ENCODE peak calls at places on chromosomes 16 and 17, in five cellular contexts. A is activated gamma-delta T cell treated with anti-CD3 and anti-CD28 coated beads, Interleukin-2, amount 50 U/mL, for 16 hours; E is GM18507; V is NCI-H2081; O is IMR-90. N is an unnamed sample.

GRCh38 chr17:9986754-9987382 is 81.8 kb upstream of the RCVRN start:
- DNase-seq in V (no peak), A (no peak), O (no peak), E (no peak), N (no peak)

GRCh38 chr17:31371511-31372097 is 19.9 kb upstream of the RAB11FIP4 start:
- DNase-seq in E (no peak), O (peak; percentile 73), A (no peak), V (no peak), N (no peak)

GRCh38 chr17:8173871-8174322 is 2.3 kb downstream of the TMEM107 start:
- DNase-seq in A (no peak), O (no peak), E (no peak), V (no peak), N (no peak)

GRCh38 chr17:49738456-49739163 is 25.3 kb downstream of the FAM117A start:
- DNase-seq in A (no peak), V (no peak), O (no peak), E (no peak), N (no peak)

GRCh38 chr16:1526608-1527555 is 6.6 kb upstream of the TMEM204 start:
- DNase-seq in E (no peak), A (no peak), V (no peak), O (no peak), N (no peak)

GRCh38 chr17:15388356-15389046 is 47.1 kb upstream of the TEKT3 start:
- DNase-seq in A (no peak), V (no peak), E (no peak), O (no peak), N (no peak)

GRCh38 chr17:77332034-77332971 is 191.5 kb downstream of the SEC14L1 start:
- DNase-seq in V (no peak), A (no peak), E (no peak), O (no peak), N (peak; percentile 17)

GRCh38 chr16:10339777-10340752 is 45.8 kb upstream of the ATF7IP2 start:
- DNase-seq in A (no peak), V (no peak), O (no peak), E (no peak), N (no peak)

GRCh38 chr17:74150428-74151025 is 53.0 kb upstream of the RPL38 start:
- DNase-seq in V (no peak), E (no peak), O (no peak), A (no peak), N (no peak)

GRCh38 chr16:78556421-78556820 is 457.0 kb downstream of the WWOX start:
- DNase-seq in O (no peak), E (no peak), V (no peak), A (no peak), N (no peak)

GRCh38 chr16:77344306-77344705 is 90.5 kb downstream of the ADAMTS18 start:
- DNase-seq in A (no peak), V (no peak), O (no peak), E (no peak), N (no peak)

N was measured in natural killer cell.